ENCODE peak calls at places on chromosomes 16 and 17, in eight cellular contexts. One of them, this sample, is unnamed.

GRCh38 chr17:62895650-62896301 is 70.3 kb upstream of the TANC2 start:
- DNase-seq in hepatocyte: no peak
- DNase-seq in MM.1S: no peak
- DNase-seq in SK-N-SH: no peak
- DNase-seq in GM23338: no peak
- DNase-seq in GM23248: peak
- DNase-seq in OCI-LY7: no peak
- DNase-seq in PC-3: no peak
- DNase-seq in this sample: no peak

GRCh38 chr17:2337811-2338657 is 733 bp downstream of the SGSM2 start:
- DNase-seq in hepatocyte: peak
- DNase-seq in MM.1S: peak
- DNase-seq in SK-N-SH: peak
- DNase-seq in GM23338: peak
- DNase-seq in GM23248: peak
- DNase-seq in OCI-LY7: peak
- DNase-seq in PC-3: peak
- DNase-seq in this sample: peak

GRCh38 chr17:72683506-72684404 is 408.7 kb downstream of the SLC39A11 start:
- DNase-seq in hepatocyte: peak
- DNase-seq in MM.1S: no peak
- DNase-seq in SK-N-SH: no peak
- DNase-seq in GM23338: no peak
- DNase-seq in GM23248: peak
- DNase-seq in OCI-LY7: no peak
- DNase-seq in PC-3: peak
- DNase-seq in this sample: no peak

GRCh38 chr16:5604770-5605169 is 507.2 kb upstream of the EEF2KMT start:
- DNase-seq in hepatocyte: peak
- DNase-seq in MM.1S: peak
- DNase-seq in SK-N-SH: peak
- DNase-seq in GM23338: peak
- DNase-seq in GM23248: no peak
- DNase-seq in OCI-LY7: peak
- DNase-seq in PC-3: peak
- DNase-seq in this sample: peak

GRCh38 chr17:69961488-69962145 is 113.4 kb upstream of the KCNJ16 start:
- DNase-seq in hepatocyte: peak
- DNase-seq in MM.1S: peak
- DNase-seq in SK-N-SH: no peak
- DNase-seq in GM23338: peak
- DNase-seq in GM23248: no peak
- DNase-seq in OCI-LY7: peak
- DNase-seq in PC-3: peak
- DNase-seq in this sample: peak

GRCh38 chr17:45976755-45977505 is 22.1 kb upstream of the STH start:
- DNase-seq in hepatocyte: peak
- DNase-seq in MM.1S: no peak
- DNase-seq in SK-N-SH: no peak
- DNase-seq in GM23338: no peak
- DNase-seq in GM23248: no peak
- DNase-seq in OCI-LY7: no peak
- DNase-seq in PC-3: no peak
- DNase-seq in this sample: no peak

GRCh38 chr17:12627776-12628491 is 37.8 kb upstream of the MYOCD start:
- DNase-seq in hepatocyte: peak
- DNase-seq in MM.1S: no peak
- DNase-seq in SK-N-SH: no peak
- DNase-seq in GM23338: no peak
- DNase-seq in GM23248: no peak
- DNase-seq in OCI-LY7: no peak
- DNase-seq in PC-3: no peak
- DNase-seq in this sample: no peak

GRCh38 chr17:49339359-49339758 is 22.7 kb downstream of the ZNF652 start:
- DNase-seq in hepatocyte: no peak
- DNase-seq in MM.1S: no peak
- DNase-seq in SK-N-SH: no peak
- DNase-seq in GM23338: no peak
- DNase-seq in GM23248: no peak
- DNase-seq in OCI-LY7: no peak
- DNase-seq in PC-3: no peak
- DNase-seq in this sample: no peak

GRCh38 chr17:28540231-28540630 is 12.2 kb downstream of the UNC119 start:
- DNase-seq in hepatocyte: no peak
- DNase-seq in MM.1S: no peak
- DNase-seq in SK-N-SH: peak
- DNase-seq in GM23338: no peak
- DNase-seq in GM23248: no peak
- DNase-seq in OCI-LY7: no peak
- DNase-seq in PC-3: no peak
- DNase-seq in this sample: no peak

GRCh38 chr16:9154576-9155410 is 63.3 kb downstream of the HAPSTR1 start:
- DNase-seq in hepatocyte: no peak
- DNase-seq in MM.1S: no peak
- DNase-seq in SK-N-SH: no peak
- DNase-seq in GM23338: peak
- DNase-seq in GM23248: no peak
- DNase-seq in OCI-LY7: no peak
- DNase-seq in PC-3: no peak
- DNase-seq in this sample: no peak

GRCh38 chr16:58634265-58634802 is 4.7 kb upstream of the CNOT1 start:
- DNase-seq in hepatocyte: peak
- DNase-seq in MM.1S: no peak
- DNase-seq in SK-N-SH: no peak
- DNase-seq in GM23338: no peak
- DNase-seq in GM23248: no peak
- DNase-seq in OCI-LY7: no peak
- DNase-seq in PC-3: no peak
- DNase-seq in this sample: no peak

GRCh38 chr16:47528431-47528830 is 67.3 kb downstream of the PHKB start:
- DNase-seq in hepatocyte: no peak
- DNase-seq in MM.1S: no peak
- DNase-seq in SK-N-SH: no peak
- DNase-seq in GM23338: no peak
- DNase-seq in GM23248: no peak
- DNase-seq in OCI-LY7: no peak
- DNase-seq in PC-3: no peak
- DNase-seq in this sample: no peak

GRCh38 chr17:27529230-27529796 is 73.1 kb downstream of the KSR1 start:
- DNase-seq in hepatocyte: no peak
- DNase-seq in MM.1S: no peak
- DNase-seq in SK-N-SH: peak
- DNase-seq in GM23338: no peak
- DNase-seq in GM23248: no peak
- DNase-seq in OCI-LY7: peak
- DNase-seq in PC-3: no peak
- DNase-seq in this sample: no peak

DNA sequence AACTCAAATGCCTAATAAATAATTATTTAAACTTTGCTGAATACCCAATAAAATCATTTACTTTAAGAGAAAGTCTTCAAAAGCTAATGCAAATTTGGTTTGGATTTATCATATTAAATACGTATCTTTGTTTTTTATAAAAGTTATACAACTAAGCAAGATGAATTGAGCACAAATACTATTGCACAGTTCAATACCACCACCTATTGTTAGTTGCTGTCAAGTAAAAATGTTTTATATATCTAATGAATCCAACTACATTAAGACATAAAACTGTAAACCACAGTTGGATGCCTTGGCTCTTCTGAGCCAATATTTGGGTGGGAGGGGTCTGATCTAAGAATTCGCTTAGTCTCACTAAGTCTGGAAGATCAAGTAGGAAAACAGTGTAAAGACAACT is 7.7 kb downstream of the FBXL20 start:
- DNase-seq in hepatocyte: no peak
- DNase-seq in MM.1S: no peak
- DNase-seq in SK-N-SH: no peak
- DNase-seq in GM23338: no peak
- DNase-seq in GM23248: no peak
- DNase-seq in OCI-LY7: peak
- DNase-seq in PC-3: no peak
- DNase-seq in this sample: no peak
- TF ChIP-seq EZH2phosphoT487 in hepatocyte: no peak
- TF ChIP-seq EZH2phosphoT487 in MM.1S: no peak
- TF ChIP-seq EZH2phosphoT487 in SK-N-SH: no peak
- TF ChIP-seq EZH2phosphoT487 in GM23338: no peak
- TF ChIP-seq EZH2phosphoT487 in GM23248: no peak
- TF ChIP-seq EZH2phosphoT487 in OCI-LY7: no peak
- TF ChIP-seq EZH2phosphoT487 in PC-3: no peak
- TF ChIP-seq EZH2phosphoT487 in this sample: no peak

GRCh38 chr16:1021553-1022160 is 40.1 kb downstream of the SOX8 start:
- DNase-seq in hepatocyte: no peak
- DNase-seq in MM.1S: no peak
- DNase-seq in SK-N-SH: no peak
- DNase-seq in GM23338: no peak
- DNase-seq in GM23248: no peak
- DNase-seq in OCI-LY7: no peak
- DNase-seq in PC-3: no peak
- DNase-seq in this sample: no peak

GRCh38 chr16:1020591-1020990 is 39.0 kb downstream of the SOX8 start:
- DNase-seq in hepatocyte: no peak
- DNase-seq in MM.1S: no peak
- DNase-seq in SK-N-SH: no peak
- DNase-seq in GM23338: no peak
- DNase-seq in GM23248: no peak
- DNase-seq in OCI-LY7: no peak
- DNase-seq in PC-3: no peak
- DNase-seq in this sample: no peak

GRCh38 chr16:1018447-1018846 is 36.9 kb downstream of the SOX8 start:
- DNase-seq in hepatocyte: no peak
- DNase-seq in MM.1S: no peak
- DNase-seq in SK-N-SH: no peak
- DNase-seq in GM23338: no peak
- DNase-seq in GM23248: no peak
- DNase-seq in OCI-LY7: no peak
- DNase-seq in PC-3: no peak
- DNase-seq in this sample: no peak

GRCh38 chr16:1019934-1020305 is 38.4 kb downstream of the SOX8 start:
- DNase-seq in hepatocyte: no peak
- DNase-seq in MM.1S: no peak
- DNase-seq in SK-N-SH: peak
- DNase-seq in GM23338: no peak
- DNase-seq in GM23248: peak
- DNase-seq in OCI-LY7: no peak
- DNase-seq in PC-3: no peak
- DNase-seq in this sample: no peak

DNA sequence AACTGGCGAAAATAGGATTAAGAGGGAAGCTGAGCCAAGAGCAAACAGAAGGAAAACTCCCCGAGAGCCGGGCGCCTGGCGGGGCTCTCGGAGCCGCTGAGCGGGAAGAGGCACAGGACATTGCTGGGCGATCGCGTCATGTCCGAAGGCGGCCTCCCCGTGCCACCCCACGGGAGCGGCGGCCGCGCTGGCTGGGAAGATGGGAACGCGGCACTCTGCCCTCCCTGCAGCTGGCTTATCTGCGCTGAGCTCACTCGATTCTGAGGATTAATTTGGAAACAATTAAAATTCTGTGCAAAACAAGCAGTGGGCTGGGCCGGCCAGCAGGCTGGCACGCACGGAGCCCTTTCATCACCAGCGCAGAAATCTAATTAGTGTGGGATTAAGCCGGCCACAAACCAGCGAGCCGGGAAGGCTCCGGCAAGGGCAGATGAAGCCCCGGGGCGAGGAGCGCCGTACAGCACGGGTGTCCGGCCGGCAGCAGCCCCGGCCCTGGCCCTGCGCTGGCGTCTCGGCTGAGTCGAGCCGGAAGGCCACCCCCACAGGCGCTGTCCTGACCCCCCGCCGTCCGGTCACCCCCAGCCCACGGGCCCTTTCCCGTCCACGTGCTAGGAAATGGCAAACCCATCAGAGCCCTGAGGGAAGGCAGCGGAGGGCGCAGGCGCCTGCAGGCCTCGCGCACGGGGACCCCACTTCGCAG is 37.8 kb downstream of the SOX8 start:
- DNase-seq in hepatocyte: no peak
- DNase-seq in MM.1S: no peak
- DNase-seq in SK-N-SH: peak
- DNase-seq in GM23338: no peak
- DNase-seq in GM23248: peak
- DNase-seq in OCI-LY7: no peak
- DNase-seq in PC-3: peak
- DNase-seq in this sample: peak
- TF ChIP-seq EZH2phosphoT487 in hepatocyte: no peak
- TF ChIP-seq EZH2phosphoT487 in MM.1S: no peak
- TF ChIP-seq EZH2phosphoT487 in SK-N-SH: no peak
- TF ChIP-seq EZH2phosphoT487 in GM23338: no peak
- TF ChIP-seq EZH2phosphoT487 in GM23248: no peak
- TF ChIP-seq EZH2phosphoT487 in OCI-LY7: no peak
- TF ChIP-seq EZH2phosphoT487 in PC-3: no peak
- TF ChIP-seq EZH2phosphoT487 in this sample: peak

DNA sequence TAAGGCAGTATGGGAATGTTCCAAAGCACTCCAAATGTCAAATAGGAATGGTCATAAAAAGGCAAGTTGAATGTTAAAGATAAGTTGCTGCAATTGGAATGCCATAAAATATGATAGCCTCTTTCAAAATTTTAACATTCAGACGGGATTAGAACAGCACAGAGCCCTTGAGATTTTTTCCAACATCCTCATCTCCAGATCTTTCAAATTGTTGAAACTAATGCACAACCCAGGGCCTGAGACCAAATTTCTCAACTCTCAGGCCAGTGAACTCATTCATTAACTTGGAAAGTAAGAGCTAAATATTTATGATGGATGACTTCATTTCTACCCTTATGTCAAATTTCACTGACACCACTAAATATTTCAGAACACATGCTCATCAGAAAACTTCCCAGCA is 346.5 kb upstream of the XYLT1 start:
- DNase-seq in hepatocyte: no peak
- DNase-seq in MM.1S: no peak
- DNase-seq in SK-N-SH: no peak
- DNase-seq in GM23338: no peak
- DNase-seq in GM23248: no peak
- DNase-seq in OCI-LY7: no peak
- DNase-seq in PC-3: no peak
- DNase-seq in this sample: no peak
- TF ChIP-seq EZH2phosphoT487 in hepatocyte: no peak
- TF ChIP-seq EZH2phosphoT487 in MM.1S: no peak
- TF ChIP-seq EZH2phosphoT487 in SK-N-SH: no peak
- TF ChIP-seq EZH2phosphoT487 in GM23338: no peak
- TF ChIP-seq EZH2phosphoT487 in GM23248: no peak
- TF ChIP-seq EZH2phosphoT487 in OCI-LY7: no peak
- TF ChIP-seq EZH2phosphoT487 in PC-3: no peak
- TF ChIP-seq EZH2phosphoT487 in this sample: no peak

DNA sequence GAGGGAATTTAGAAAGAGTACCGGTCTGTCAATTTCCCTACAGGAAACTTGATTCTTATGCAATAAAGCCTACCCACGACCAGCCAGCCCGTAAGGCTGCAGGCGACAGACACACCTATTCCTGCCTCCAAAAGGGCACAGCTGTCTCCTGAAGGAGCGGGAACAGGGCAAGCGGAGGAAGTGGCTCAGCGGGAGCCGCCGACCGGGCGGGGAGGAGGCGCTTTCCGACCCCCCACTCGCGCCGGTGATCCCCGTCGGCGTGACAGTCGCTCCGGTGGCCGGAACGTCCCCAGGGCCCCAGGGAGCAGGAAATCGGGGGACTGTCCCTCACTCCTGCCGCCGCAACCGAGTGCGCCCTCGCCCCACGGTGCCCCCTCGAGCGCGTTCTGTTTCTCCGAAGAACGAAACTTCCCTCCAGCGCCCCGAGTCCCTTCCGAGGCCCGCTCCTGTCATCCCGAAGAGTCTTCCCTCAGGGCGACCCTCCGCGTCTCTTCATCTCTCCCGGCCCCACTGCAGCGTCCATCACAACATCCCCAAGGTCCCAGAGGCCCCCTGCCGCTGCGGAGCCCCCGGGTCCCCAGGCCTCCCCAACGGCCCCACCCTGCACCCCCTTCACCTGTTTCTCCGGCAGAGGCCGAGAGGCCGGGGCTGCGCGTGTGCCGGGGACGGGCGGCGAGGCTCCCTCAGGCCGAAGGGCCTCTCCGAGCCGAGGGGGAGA is 420 bp downstream of the STAT3 start:
- DNase-seq in hepatocyte: peak
- DNase-seq in MM.1S: peak
- DNase-seq in SK-N-SH: peak
- DNase-seq in GM23338: peak
- DNase-seq in GM23248: peak
- DNase-seq in OCI-LY7: peak
- DNase-seq in PC-3: no peak
- DNase-seq in this sample: peak
- TF ChIP-seq EZH2phosphoT487 in hepatocyte: no peak
- TF ChIP-seq EZH2phosphoT487 in MM.1S: no peak
- TF ChIP-seq EZH2phosphoT487 in SK-N-SH: no peak
- TF ChIP-seq EZH2phosphoT487 in GM23338: no peak
- TF ChIP-seq EZH2phosphoT487 in GM23248: no peak
- TF ChIP-seq EZH2phosphoT487 in OCI-LY7: no peak
- TF ChIP-seq EZH2phosphoT487 in PC-3: no peak
- TF ChIP-seq EZH2phosphoT487 in this sample: no peak

This sample was measured in neural progenitor cell.